ENCODE peak calls at places on chromosomes 4 and X, in four cellular contexts. One of them, this sample, is unnamed. For H3K4me1, the result is how much of the 10 kb centered on the place peaks cover.

GRCh38 chr4:44447563-44448504 is 775 bp downstream of the KCTD8 start:
- DNase-seq in SJSA1: no peak
- DNase-seq in trophoblast cell: no peak
- DNase-seq in left lung: peak
- DNase-seq in this sample: no peak

GRCh38 chrX:63560601-63561218 is 209.6 kb upstream of the SPIN4 start:
- DNase-seq in SJSA1: peak
- DNase-seq in left lung: peak
- DNase-seq in trophoblast cell: peak
- DNase-seq in this sample: peak

GRCh38 chr4:167721574-167721973 is 370.8 kb upstream of the ANXA10 start:
- DNase-seq in SJSA1: no peak
- DNase-seq in trophoblast cell: no peak
- DNase-seq in left lung: no peak
- DNase-seq in this sample: no peak

GRCh38 chrX:119669424-119670037 is 23.4 kb downstream of the SEPTIN6 start:
- DNase-seq in left lung: no peak
- DNase-seq in SJSA1: peak
- DNase-seq in trophoblast cell: no peak
- DNase-seq in this sample: no peak

GRCh38 chr4:62814510-62815047 is 1594.7 kb downstream of the TECRL start:
- DNase-seq in left lung: no peak
- DNase-seq in trophoblast cell: no peak
- DNase-seq in SJSA1: no peak
- DNase-seq in this sample: no peak

GRCh38 chrX:68894513-68895338 is 65.9 kb downstream of the EFNB1 start:
- DNase-seq in left lung: peak
- DNase-seq in SJSA1: no peak
- DNase-seq in trophoblast cell: no peak
- DNase-seq in this sample: peak

GRCh38 chr4:67446811-67447210 is 98.5 kb downstream of the CENPC start:
- DNase-seq in trophoblast cell: no peak
- DNase-seq in SJSA1: no peak
- DNase-seq in left lung: no peak
- DNase-seq in this sample: no peak

GRCh38 chr4:1872918-1873269 is 1.7 kb downstream of the NSD2 start:
- DNase-seq in left lung: no peak
- DNase-seq in trophoblast cell: no peak
- DNase-seq in SJSA1: peak
- DNase-seq in this sample: no peak

GRCh38 chr4:78336093-78336943 is 215.3 kb upstream of the ANXA3 start:
- DNase-seq in left lung: no peak
- DNase-seq in trophoblast cell: no peak
- DNase-seq in SJSA1: peak
- DNase-seq in this sample: peak

GRCh38 chr4:1077711-1078477 is 35.5 kb downstream of the RNF212 start:
- DNase-seq in SJSA1: no peak
- DNase-seq in trophoblast cell: no peak
- DNase-seq in left lung: no peak
- DNase-seq in this sample: no peak

GRCh38 chrX:71809886-71810285 is 46.7 kb downstream of the CXorf49B start:
- DNase-seq in SJSA1: no peak
- DNase-seq in trophoblast cell: no peak
- DNase-seq in left lung: no peak
- DNase-seq in this sample: no peak

GRCh38 chr4:93810340-93810992 is 18.1 kb upstream of the ATOH1 start:
- DNase-seq in trophoblast cell: no peak
- DNase-seq in SJSA1: no peak
- DNase-seq in left lung: no peak
- DNase-seq in this sample: no peak

GRCh38 chr4:143559757-143560147 is 46.2 kb downstream of the SMARCA5 start:
- DNase-seq in trophoblast cell: no peak
- DNase-seq in SJSA1: no peak
- DNase-seq in left lung: no peak
- DNase-seq in this sample: no peak

GRCh38 chrX:154298312-154298711 is 2.7 kb downstream of the TKTL1 start:
- DNase-seq in trophoblast cell: no peak
- DNase-seq in left lung: no peak
- DNase-seq in SJSA1: no peak
- DNase-seq in this sample: no peak

GRCh38 chrX:13778916-13779315 is 38.0 kb downstream of the GPM6B start:
- DNase-seq in SJSA1: no peak
- DNase-seq in left lung: no peak
- DNase-seq in trophoblast cell: no peak
- DNase-seq in this sample: no peak

GRCh38 chr4:174260099-174260498 is 23.4 kb downstream of the FBXO8 start:
- DNase-seq in left lung: no peak
- DNase-seq in SJSA1: no peak
- DNase-seq in trophoblast cell: peak
- DNase-seq in this sample: no peak

GRCh38 chr4:62644372-62644771 is 1444.2 kb downstream of the ADGRL3 start:
- DNase-seq in trophoblast cell: no peak
- DNase-seq in left lung: no peak
- DNase-seq in SJSA1: no peak
- DNase-seq in this sample: peak

GRCh38 chr4:7166286-7166685 is 26.1 kb upstream of the SORCS2 start:
- DNase-seq in trophoblast cell: no peak
- DNase-seq in SJSA1: no peak
- DNase-seq in left lung: no peak
- DNase-seq in this sample: no peak

GRCh38 chrX:19875051-19875432 is 12.4 kb downstream of the SH3KBP1 start:
- DNase-seq in left lung: no peak
- DNase-seq in SJSA1: peak
- DNase-seq in trophoblast cell: no peak
- DNase-seq in this sample: no peak

GRCh38 chr4:100827756-100828155 is 309.9 kb upstream of the EMCN start:
- DNase-seq in trophoblast cell: no peak
- DNase-seq in SJSA1: no peak
- DNase-seq in left lung: no peak
- DNase-seq in this sample: no peak

GRCh38 chrX:38717871-38718270 is 83.4 kb upstream of the MID1IP1 start:
- DNase-seq in left lung: no peak
- DNase-seq in SJSA1: no peak
- DNase-seq in trophoblast cell: no peak
- DNase-seq in this sample: no peak

GRCh38 chrX:123962006-123962485 is 540 bp downstream of the STAG2 start:
- DNase-seq in left lung: no peak
- DNase-seq in trophoblast cell: peak
- DNase-seq in SJSA1: no peak
- DNase-seq in this sample: no peak

GRCh38 chr4:10296730-10297129 is 160.5 kb downstream of the ZNF518B start:
- DNase-seq in left lung: no peak
- DNase-seq in trophoblast cell: peak
- DNase-seq in SJSA1: no peak
- DNase-seq in this sample: no peak

GRCh38 chrX:120559799-120560198 is 963 bp downstream of the CUL4B start:
- DNase-seq in trophoblast cell: no peak
- DNase-seq in SJSA1: no peak
- DNase-seq in left lung: no peak
- DNase-seq in this sample: no peak

DNA sequence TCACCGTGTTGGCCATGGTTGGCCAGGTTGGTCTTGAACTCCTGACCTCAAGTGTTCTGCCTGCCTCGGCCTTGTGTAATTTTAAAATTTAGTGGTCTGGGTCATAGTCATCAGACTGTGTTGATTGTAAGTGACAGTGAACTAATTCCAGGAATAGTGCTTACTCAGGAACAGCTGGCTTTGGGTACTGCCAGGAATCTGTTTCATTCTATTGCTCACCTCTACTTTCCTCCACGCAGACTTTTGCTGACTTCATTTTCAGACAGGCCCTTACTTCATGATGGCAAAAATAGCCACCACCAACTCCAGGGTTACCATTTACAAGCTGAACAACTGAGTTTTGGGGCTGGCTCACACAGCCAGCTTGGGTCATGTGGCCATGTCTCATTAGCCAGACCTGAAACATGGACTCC is 54.6 kb downstream of the FNIP2 start:
- DNase-seq in SJSA1: no peak
- DNase-seq in trophoblast cell: peak
- DNase-seq in left lung: no peak
- DNase-seq in this sample: no peak
- H3K4me1 ChIP-seq in SJSA1: under half
- H3K4me1 ChIP-seq in trophoblast cell: under half
- H3K4me1 ChIP-seq in left lung: under half
- H3K4me1 ChIP-seq in this sample: half or more

DNA sequence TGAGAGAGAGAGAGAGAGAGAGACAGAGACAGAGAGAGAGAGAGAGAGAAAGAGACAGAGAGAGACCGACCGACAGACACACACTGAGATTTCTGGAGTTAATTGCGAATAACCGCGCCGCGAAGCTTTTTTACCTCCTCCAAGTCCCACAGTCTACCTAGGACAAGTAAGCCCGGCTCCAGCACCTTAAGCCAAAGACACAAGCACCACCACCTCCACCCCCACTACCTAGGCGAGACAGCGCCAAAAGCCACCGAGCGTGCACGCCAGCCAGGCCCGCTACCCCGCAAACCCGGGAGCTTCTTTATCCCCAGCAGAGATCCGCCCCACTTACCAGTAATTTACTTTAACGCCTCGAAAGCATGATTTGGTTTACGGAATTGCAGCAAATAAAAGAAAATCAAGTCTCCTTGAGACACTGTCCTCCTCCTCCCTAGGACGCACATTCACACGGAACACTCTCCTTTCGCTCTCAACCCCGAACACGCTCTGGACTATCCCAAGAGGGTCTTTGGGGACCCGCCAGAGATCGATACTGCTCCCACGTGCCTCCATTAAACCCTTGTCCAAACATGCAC is 649.6 kb upstream of the DIPK2B start:
- DNase-seq in left lung: no peak
- DNase-seq in SJSA1: no peak
- DNase-seq in trophoblast cell: no peak
- DNase-seq in this sample: no peak
- H3K4me1 ChIP-seq in left lung: under half
- H3K4me1 ChIP-seq in SJSA1: under half
- H3K4me1 ChIP-seq in trophoblast cell: under half
- H3K4me1 ChIP-seq in this sample: under half

GRCh38 chrX:22024577-22024976 is 7.5 kb upstream of the PHEX start:
- DNase-seq in left lung: no peak
- DNase-seq in trophoblast cell: no peak
- DNase-seq in SJSA1: no peak
- DNase-seq in this sample: no peak

GRCh38 chrX:22021721-22022120 is 10.4 kb upstream of the PHEX start:
- DNase-seq in trophoblast cell: no peak
- DNase-seq in left lung: no peak
- DNase-seq in SJSA1: no peak
- DNase-seq in this sample: no peak

DNA sequence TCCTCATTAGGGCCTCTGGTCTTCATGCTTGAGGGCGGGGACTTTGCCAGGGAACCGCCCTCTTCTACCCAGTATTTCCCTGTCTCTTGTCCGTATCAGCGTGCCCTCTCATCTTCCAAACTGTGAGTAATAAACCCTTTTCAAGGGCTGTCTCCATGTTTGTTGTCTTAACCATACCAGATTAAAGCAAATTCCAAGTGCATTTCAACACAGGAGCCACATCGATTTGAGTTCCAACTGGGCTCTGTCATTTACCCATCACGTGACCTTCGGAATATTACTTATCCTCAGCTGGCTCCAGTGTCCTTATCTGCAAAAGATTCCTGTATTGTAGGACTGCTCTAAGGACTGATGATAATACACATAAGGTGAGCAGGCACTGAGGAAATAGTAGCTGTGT is 6.4 kb upstream of the PHEX start:
- DNase-seq in SJSA1: no peak
- DNase-seq in trophoblast cell: peak
- DNase-seq in left lung: no peak
- DNase-seq in this sample: no peak
- H3K4me1 ChIP-seq in SJSA1: under half
- H3K4me1 ChIP-seq in trophoblast cell: under half
- H3K4me1 ChIP-seq in left lung: under half
- H3K4me1 ChIP-seq in this sample: under half

DNA sequence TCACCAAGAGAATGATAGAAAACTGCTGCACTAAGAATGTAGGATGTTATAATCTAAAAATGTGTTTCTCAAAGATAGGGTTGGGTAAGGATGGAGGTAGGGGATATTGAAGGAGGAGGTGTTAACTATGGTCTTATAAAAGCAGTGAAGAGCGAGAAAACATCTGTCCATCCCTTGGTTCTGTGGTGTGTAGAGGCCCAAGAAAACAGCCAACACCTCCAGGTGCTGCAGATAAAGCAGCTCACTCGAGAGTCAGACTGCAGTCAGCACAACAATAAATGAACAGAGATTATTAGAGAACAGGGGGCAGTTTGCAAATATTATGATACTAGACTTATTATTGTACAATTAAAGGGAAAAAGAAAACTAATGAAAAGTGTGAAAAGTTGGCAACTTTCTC is 141.5 kb downstream of the CAMK2D start:
- DNase-seq in trophoblast cell: no peak
- DNase-seq in left lung: no peak
- DNase-seq in SJSA1: no peak
- DNase-seq in this sample: no peak
- H3K4me1 ChIP-seq in trophoblast cell: under half
- H3K4me1 ChIP-seq in left lung: under half
- H3K4me1 ChIP-seq in SJSA1: under half
- H3K4me1 ChIP-seq in this sample: under half

GRCh38 chrX:149949743-149950436 is 11.6 kb upstream of the EOLA2 start:
- DNase-seq in SJSA1: no peak
- DNase-seq in left lung: no peak
- DNase-seq in trophoblast cell: peak
- DNase-seq in this sample: no peak

GRCh38 chrX:149950681-149951080 is 12.4 kb upstream of the EOLA2 start:
- DNase-seq in SJSA1: peak
- DNase-seq in left lung: no peak
- DNase-seq in trophoblast cell: peak
- DNase-seq in this sample: no peak

GRCh38 chrX:149948001-149948400 is 9.7 kb upstream of the EOLA2 start:
- DNase-seq in left lung: no peak
- DNase-seq in trophoblast cell: peak
- DNase-seq in SJSA1: no peak
- DNase-seq in this sample: no peak
- H3K4me1 ChIP-seq in left lung: under half
- H3K4me1 ChIP-seq in trophoblast cell: under half
- H3K4me1 ChIP-seq in SJSA1: under half
- H3K4me1 ChIP-seq in this sample: under half

DNA sequence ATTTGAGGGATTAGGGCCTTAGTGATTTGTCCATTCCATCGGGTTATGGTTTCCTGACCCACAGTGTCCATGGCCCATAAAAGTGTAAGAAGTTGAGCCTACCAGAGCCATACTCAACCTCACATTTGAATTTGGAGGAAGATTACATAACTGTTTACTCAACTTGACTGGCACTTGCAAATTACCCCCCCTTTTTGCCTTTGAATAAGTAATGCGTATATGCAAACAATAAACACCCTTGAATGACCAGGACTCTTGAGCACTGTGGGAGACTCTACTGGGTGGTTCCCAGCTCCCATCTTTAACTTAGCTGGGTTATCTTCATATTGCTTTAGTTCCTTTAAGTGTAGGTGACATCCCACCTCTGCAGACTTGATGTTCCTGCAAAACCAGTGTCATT is 30.6 kb upstream of the STIM2 start:
- DNase-seq in trophoblast cell: no peak
- DNase-seq in SJSA1: no peak
- DNase-seq in left lung: no peak
- DNase-seq in this sample: no peak
- H3K4me1 ChIP-seq in trophoblast cell: under half
- H3K4me1 ChIP-seq in SJSA1: under half
- H3K4me1 ChIP-seq in left lung: under half
- H3K4me1 ChIP-seq in this sample: under half